ENCODE peak calls at places on chromosomes 12 and 14, in six cellular contexts. O is choroid plexus epithelial cell; W is EH; E is Caki2; K is activated CD4-positive, alpha-beta T cell treated with anti-CD3 and anti-CD28 coated beads, Interleukin-2, amount 50 U/mL, for 48 hours; F is EL. V is an unnamed sample.

GRCh38 chr12:50050410-50051280 is 6.8 kb upstream of the ASIC1 start:
- DNase-seq in W (peak; percentile 39), K (no peak), E (no peak), F (no peak), O (peak; percentile 50), V (no peak)

GRCh38 chr12:106863185-106863584 is 88.7 kb downstream of the RIC8B start:
- DNase-seq in O (peak; percentile 30), W (no peak), F (no peak), E (no peak), K (no peak), V (no peak)

GRCh38 chr12:115354007-115354452 is 670.1 kb upstream of the TBX3 start:
- DNase-seq in F (peak; percentile 97), O (peak; percentile 98), W (peak; percentile 98), E (peak; percentile 81), K (peak; percentile 3), V (no peak)

GRCh38 chr12:124419292-124420040 is 124.6 kb downstream of the RFLNA start:
- DNase-seq in F (no peak), W (peak; percentile 37), E (no peak), K (no peak), O (peak; percentile 96), V (no peak)

GRCh38 chr12:68804654-68805591 is 3.1 kb upstream of the MDM2 start:
- DNase-seq in F (no peak), K (no peak), O (no peak), W (no peak), E (no peak), V (no peak)

GRCh38 chr12:55850893-55851292 is 8.2 kb upstream of the MMP19 start:
- DNase-seq in K (no peak), E (no peak), O (peak; percentile 73), W (peak; percentile 11), F (no peak), V (no peak)

GRCh38 chr14:94394594-94395305 is 6.3 kb upstream of the SERPINA1 start:
- DNase-seq in O (peak; percentile 65), W (peak; percentile 49), E (no peak), K (peak; percentile 34), F (peak; percentile 53), V (no peak)

GRCh38 chr12:104596876-104597833 is 140.4 kb downstream of the CHST11 start:
- DNase-seq in F (no peak), E (no peak), K (no peak), O (no peak), W (no peak), V (no peak)

GRCh38 chr14:75911883-75912282 is 69.9 kb downstream of the TGFB3 start:
- DNase-seq in W (no peak), O (peak; percentile 67), E (no peak), K (no peak), F (no peak), V (no peak)

GRCh38 chr12:89347325-89347829 is 4.9 kb downstream of the DUSP6 start:
- DNase-seq in F (no peak), K (no peak), O (no peak), E (no peak), W (no peak), V (no peak)

GRCh38 chr12:69508581-69508980 is 38.4 kb downstream of the FRS2 start:
- DNase-seq in K (no peak), F (no peak), E (no peak), O (no peak), W (no peak), V (no peak)